ENCODE peak calls at places on chromosomes 4 and X, in six cellular contexts. T is CD4-positive, alpha-beta T cell; V is lung; S is upper lobe of right lung; P is pancreas; G is heart right ventricle. L is an unnamed sample.

GRCh38 chrX:120402363-120402762 is 40.5 kb downstream of the ATP1B4 start:
- DNase-seq in V (no peak), T (no peak), G (no peak), S (no peak), P (no peak), L (no peak)

GRCh38 chr4:139279723-139280620 is at the start of gene MGARP:
- DNase-seq in S (peak; percentile 70), T (no peak), P (peak; percentile 13), V (no peak), G (no peak), L (no peak)

GRCh38 chr4:15436515-15436914 is 8.7 kb downstream of the C1QTNF7 start:
- DNase-seq in P (no peak), V (no peak), S (no peak), G (no peak), T (no peak), L (no peak)

GRCh38 chr4:62548108-62548524 is 1348.0 kb downstream of the ADGRL3 start:
- DNase-seq in V (no peak), S (no peak), G (peak; percentile 49), P (no peak), T (no peak), L (no peak)

GRCh38 chr4:176409627-176410026 is 89.9 kb downstream of the SPCS3 start:
- DNase-seq in P (no peak), G (no peak), T (no peak), V (no peak), S (no peak), L (no peak)

GRCh38 chrX:55011294-55011693 is 11.1 kb downstream of the APEX2 start:
- DNase-seq in G (no peak), T (no peak), S (no peak), V (no peak), P (no peak), L (no peak)

GRCh38 chrX:153816821-153817220 is 13.5 kb downstream of the PDZD4 start:
- DNase-seq in S (no peak), V (no peak), T (no peak), P (no peak), G (no peak), L (no peak)

GRCh38 chr4:146317783-146318182 is 103.4 kb downstream of the REELD1 start:
- DNase-seq in G (no peak), T (no peak), V (no peak), P (no peak), S (no peak), L (no peak)

GRCh38 chr4:94076498-94076897 is 131.2 kb upstream of the SMARCAD1 start:
- DNase-seq in P (no peak), V (no peak), T (no peak), G (no peak), S (no peak), L (no peak)

GRCh38 chr4:152206646-152207435 is 329.1 kb downstream of the FBXW7 start:
- DNase-seq in S (no peak), P (no peak), V (no peak), T (no peak), G (no peak), L (no peak)

GRCh38 chr4:29541757-29542156 is 1178.4 kb upstream of the PCDH7 start:
- DNase-seq in T (no peak), V (no peak), G (no peak), P (peak; percentile 15), S (no peak), L (no peak)

GRCh38 chrX:41189156-41189555 is 103.9 kb downstream of the USP9X start:
- DNase-seq in P (no peak), V (no peak), S (no peak), G (no peak), T (no peak), L (no peak)

GRCh38 chr4:5635826-5636196 is 72.5 kb downstream of the EVC2 start:
- DNase-seq in G (no peak), T (no peak), V (no peak), S (no peak), P (no peak), L (no peak)

GRCh38 chr4:161554372-161554990 is 609.3 kb downstream of the FSTL5 start:
- DNase-seq in P (no peak), V (no peak), T (no peak), S (no peak), G (no peak), L (no peak)

GRCh38 chr4:102439835-102440234 is 61.3 kb upstream of the NFKB1 start:
- DNase-seq in P (no peak), S (no peak), T (no peak), G (no peak), V (no peak), L (no peak)

GRCh38 chr4:87092389-87093141 is 127.9 kb downstream of the KLHL8 start:
- DNase-seq in V (peak; percentile 83), P (peak; percentile 62), G (peak; percentile 70), S (peak; percentile 89), T (no peak), L (peak; percentile 60)

GRCh38 chrX:24396236-24396929 is 35.9 kb downstream of the SUPT20HL1 start:
- DNase-seq in G (no peak), V (no peak), P (no peak), T (no peak), S (no peak), L (peak; percentile 4)

GRCh38 chr4:100738388-100739165 is 220.8 kb upstream of the EMCN start:
- DNase-seq in S (no peak), T (no peak), P (no peak), G (peak; percentile 5), V (no peak), L (no peak)

GRCh38 chrX:39133971-39134370 is 332.7 kb downstream of the MID1IP1 start:
- DNase-seq in S (no peak), G (no peak), T (no peak), V (no peak), P (no peak), L (no peak)

GRCh38 chr4:23747131-23747752 is 142.6 kb downstream of the PPARGC1A start:
- DNase-seq in G (no peak), T (no peak), V (no peak), P (no peak), S (no peak), L (no peak)

GRCh38 chr4:5146248-5146647 is 95.0 kb downstream of the STK32B start:
- DNase-seq in G (no peak), T (no peak), S (no peak), P (no peak), V (peak; percentile 22), L (no peak)

GRCh38 chrX:27660878-27661277 is 70.7 kb downstream of the DCAF8L2 start:
- DNase-seq in P (no peak), V (no peak), S (no peak), T (no peak), G (no peak), L (no peak)

GRCh38 chr4:38119663-38120374 is 159.6 kb downstream of the PTTG2 start:
- DNase-seq in T (no peak), S (no peak), P (no peak), G (peak; percentile 49), V (no peak), L (no peak)

GRCh38 chrX:1011632-1012283 is 200.7 kb downstream of the CRLF2 start:
- DNase-seq in V (no peak), G (no peak), P (no peak), T (no peak), S (peak; percentile 19), L (no peak)

DNA sequence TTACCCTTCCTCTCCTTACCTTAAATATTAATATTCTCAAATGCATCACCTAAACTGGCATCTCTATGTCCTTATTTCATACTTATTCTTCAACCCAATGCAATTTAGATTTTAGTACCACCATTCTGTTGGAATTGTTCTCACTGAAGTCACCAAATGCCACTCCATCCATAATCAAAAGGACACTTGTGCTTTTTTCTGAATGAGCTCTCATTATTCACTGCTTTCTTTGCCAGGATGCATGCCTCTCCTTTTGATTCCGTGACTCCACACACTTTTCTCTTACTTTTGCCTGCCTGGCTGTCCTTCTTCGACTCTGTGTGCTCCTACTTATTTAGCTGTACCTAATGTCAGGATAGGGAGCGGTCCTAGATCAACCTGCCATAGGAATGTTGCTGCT is 633.1 kb upstream of the BOD1L1 start:
- DNase-seq in V (no peak), T (no peak), P (no peak), G (no peak), S (no peak), L (no peak)
- H3K9me3 ChIP-seq in V (no peaks in the 10 kb centered on the region), T (no peaks in the 10 kb centered on the region), P (no peaks in the 10 kb centered on the region), G (no peaks in the 10 kb centered on the region), S (no peaks in the 10 kb centered on the region), L (no peaks in the 10 kb centered on the region)

GRCh38 chr4:185182196-185182595 is 21.6 kb downstream of the CFAP97 start:
- DNase-seq in G (no peak), T (no peak), V (no peak), S (no peak), P (no peak), L (no peak)
- H3K9me3 ChIP-seq in G (no peaks in the 10 kb centered on the region), T (no peaks in the 10 kb centered on the region), V (no peaks in the 10 kb centered on the region), S (no peaks in the 10 kb centered on the region), P (no peaks in the 10 kb centered on the region), L (no peaks in the 10 kb centered on the region)

GRCh38 chr4:135601351-135601750 is 1399.8 kb upstream of the PABPC4L start:
- DNase-seq in S (no peak), G (no peak), T (no peak), V (no peak), P (no peak), L (no peak)

DNA sequence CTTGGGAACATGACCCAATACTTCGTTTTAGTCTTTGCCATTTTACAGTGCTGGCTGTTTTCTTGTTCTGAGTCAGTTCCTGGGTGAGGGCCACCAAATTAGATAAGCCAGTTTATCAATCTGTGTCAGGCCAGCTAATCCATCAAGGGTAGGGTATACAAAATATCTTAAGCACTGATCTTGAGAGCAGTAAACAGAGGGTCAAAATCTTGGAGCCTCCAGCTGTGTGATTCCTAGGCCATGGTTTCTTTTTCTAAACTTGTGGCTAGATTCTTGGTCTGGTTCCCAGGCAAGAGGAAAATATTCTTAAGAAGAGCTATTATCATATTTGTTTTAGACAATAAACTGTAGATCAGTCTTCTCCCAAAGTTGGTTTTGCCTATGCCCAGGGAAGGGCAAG is 1396.6 kb upstream of the PABPC4L start:
- DNase-seq in P (no peak), G (no peak), V (no peak), T (no peak), S (no peak), L (no peak)
- H3K9me3 ChIP-seq in P (no peaks in the 10 kb centered on the region), G (no peaks in the 10 kb centered on the region), V (peaks cover 2% of the 10 kb centered on the region), T (peaks cover 16% of the 10 kb centered on the region), S (peaks cover 7% of the 10 kb centered on the region), L (no peaks in the 10 kb centered on the region)

GRCh38 chr4:58871509-58871908 is 1761.3 kb upstream of the IGFBP7 start:
- DNase-seq in P (no peak), V (no peak), S (no peak), T (no peak), G (no peak), L (no peak)
- H3K9me3 ChIP-seq in P (no peaks in the 10 kb centered on the region), V (no peaks in the 10 kb centered on the region), S (no peaks in the 10 kb centered on the region), T (no peaks in the 10 kb centered on the region), G (no peaks in the 10 kb centered on the region), L (no peaks in the 10 kb centered on the region)

DNA sequence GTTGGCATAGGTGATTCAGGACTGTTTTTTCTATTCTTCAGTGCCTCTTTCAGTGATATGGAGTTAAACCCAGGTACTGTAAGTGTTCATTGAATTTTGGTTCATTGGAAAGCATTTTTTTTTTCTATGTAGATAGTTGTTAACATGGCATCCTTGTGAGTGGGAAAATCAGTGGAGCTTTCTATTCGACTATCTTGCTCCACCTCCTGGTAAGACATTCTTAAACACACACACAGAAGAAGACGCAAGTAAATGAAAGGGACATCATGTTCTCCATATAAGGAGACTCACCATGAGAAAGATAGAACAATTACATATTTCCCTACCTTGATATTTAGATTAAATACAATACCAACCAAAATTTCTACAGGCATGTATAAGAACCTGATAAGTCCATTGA is 598.5 kb upstream of the SPANXN1 start:
- DNase-seq in V (no peak), S (no peak), P (no peak), T (no peak), G (no peak), L (no peak)
- H3K9me3 ChIP-seq in V (no peaks in the 10 kb centered on the region), S (no peaks in the 10 kb centered on the region), P (no peaks in the 10 kb centered on the region), T (no peaks in the 10 kb centered on the region), G (no peaks in the 10 kb centered on the region), L (no peaks in the 10 kb centered on the region)

GRCh38 chr4:19913670-19914069 is 338.0 kb upstream of the SLIT2 start:
- DNase-seq in T (no peak), P (no peak), S (no peak), G (no peak), V (no peak), L (no peak)
- H3K9me3 ChIP-seq in T (no peaks in the 10 kb centered on the region), P (no peaks in the 10 kb centered on the region), S (no peaks in the 10 kb centered on the region), G (no peaks in the 10 kb centered on the region), V (no peaks in the 10 kb centered on the region), L (no peaks in the 10 kb centered on the region)